ENCODE peak calls at places on chromosomes 12 and 14, in four cellular contexts. C is CD8-positive, alpha-beta T cell; O is hepatocyte; D is left ventricle myocardium inferior. X is an unnamed sample.

GRCh38 chr12:92134638-92135274 is 10.9 kb downstream of the BTG1 start:
- DNase-seq in O (no peak), D (no peak), C (no peak), X (peak)

GRCh38 chr12:89040146-89040964 is 311.9 kb downstream of the DUSP6 start:
- DNase-seq in D (no peak), O (no peak), C (peak), X (no peak)

GRCh38 chr12:124024263-124024678 is 51.3 kb downstream of the ZNF664 start:
- DNase-seq in C (no peak), O (no peak), D (no peak), X (no peak)

GRCh38 chr14:102901633-102902032 is 20.8 kb upstream of the AMN start:
- DNase-seq in O (no peak), C (no peak), D (no peak), X (no peak)

GRCh38 chr12:133010657-133011297 is 24.6 kb downstream of the ZNF26 start:
- DNase-seq in D (no peak), O (no peak), C (no peak), X (no peak)

GRCh38 chr12:130331146-130331545 is 6.5 kb upstream of the PIWIL1 start:
- DNase-seq in C (no peak), D (no peak), O (no peak), X (no peak)

GRCh38 chr12:3216726-3217682 is 139.8 kb downstream of the TSPAN9 start:
- DNase-seq in O (no peak), C (no peak), D (no peak), X (peak)

GRCh38 chr12:102347761-102348160 is 132.6 kb downstream of the IGF1 start:
- DNase-seq in D (no peak), O (no peak), C (no peak), X (no peak)

GRCh38 chr12:851913-852312 is 97.6 kb downstream of the RAD52 start:
- DNase-seq in D (no peak), C (no peak), O (peak), X (peak)

GRCh38 chr14:103806805-103807204 is 40.6 kb downstream of the PPP1R13B start:
- DNase-seq in C (no peak), O (no peak), D (no peak), X (no peak)

GRCh38 chr14:71396050-71396677 is 488.9 kb downstream of the PCNX1 start:
- DNase-seq in D (no peak), C (no peak), O (no peak), X (no peak)

GRCh38 chr12:96170328-96170727 is 23.8 kb upstream of the ELK3 start:
- DNase-seq in O (no peak), C (no peak), D (no peak), X (no peak)

GRCh38 chr12:110687770-110688169 is 1.1 kb downstream of the HVCN1 start:
- DNase-seq in D (no peak), O (no peak), C (no peak), X (no peak)

GRCh38 chr12:7907009-7907408 is 29.0 kb downstream of the SLC2A3 start:
- DNase-seq in D (no peak), O (peak), C (no peak), X (peak)

GRCh38 chr12:120101617-120102016 is 14.9 kb downstream of the RAB35 start:
- DNase-seq in O (no peak), D (no peak), C (no peak), X (no peak)

GRCh38 chr12:110613771-110614684 is at the start of gene TCTN1:
- DNase-seq in C (peak), O (peak), D (peak), X (peak)

GRCh38 chr12:47892819-47893218 is 12.0 kb downstream of the VDR start:
- DNase-seq in D (no peak), C (no peak), O (no peak), X (no peak)

GRCh38 chr12:131386167-131386521 is 324.7 kb upstream of the SFSWAP start:
- DNase-seq in D (no peak), O (no peak), C (no peak), X (no peak)

GRCh38 chr14:71720978-71721624 is 211.1 kb upstream of the RGS6 start:
- DNase-seq in D (no peak), O (peak), C (no peak), X (peak)

GRCh38 chr14:105059035-105059916 is 6.0 kb downstream of the GPR132 start:
- DNase-seq in O (no peak), D (peak), C (no peak), X (no peak)

GRCh38 chr14:24437020-24437735 is 5.4 kb downstream of the SDR39U1 start:
- DNase-seq in D (no peak), O (no peak), C (no peak), X (no peak)

GRCh38 chr14:103879570-103880333 is 32.4 kb upstream of the PPP1R13B start:
- DNase-seq in D (peak), C (peak), O (peak), X (peak)

GRCh38 chr14:76844223-76844622 is 18.0 kb downstream of the LRRC74A start:
- DNase-seq in O (no peak), D (peak), C (peak), X (peak)

GRCh38 chr12:94873368-94874085 is 130.0 kb downstream of the NDUFA12 start:
- DNase-seq in O (peak), D (peak), C (no peak), X (no peak)

GRCh38 chr12:94874986-94875312 is 128.5 kb downstream of the NDUFA12 start:
- DNase-seq in O (no peak), C (no peak), D (no peak), X (no peak)

GRCh38 chr12:94872671-94873367 is 130.7 kb downstream of the NDUFA12 start:
- DNase-seq in C (no peak), O (peak), D (no peak), X (no peak)

GRCh38 chr12:94875525-94875924 is 128.0 kb downstream of the NDUFA12 start:
- DNase-seq in D (no peak), C (no peak), O (peak), X (peak)

DNA sequence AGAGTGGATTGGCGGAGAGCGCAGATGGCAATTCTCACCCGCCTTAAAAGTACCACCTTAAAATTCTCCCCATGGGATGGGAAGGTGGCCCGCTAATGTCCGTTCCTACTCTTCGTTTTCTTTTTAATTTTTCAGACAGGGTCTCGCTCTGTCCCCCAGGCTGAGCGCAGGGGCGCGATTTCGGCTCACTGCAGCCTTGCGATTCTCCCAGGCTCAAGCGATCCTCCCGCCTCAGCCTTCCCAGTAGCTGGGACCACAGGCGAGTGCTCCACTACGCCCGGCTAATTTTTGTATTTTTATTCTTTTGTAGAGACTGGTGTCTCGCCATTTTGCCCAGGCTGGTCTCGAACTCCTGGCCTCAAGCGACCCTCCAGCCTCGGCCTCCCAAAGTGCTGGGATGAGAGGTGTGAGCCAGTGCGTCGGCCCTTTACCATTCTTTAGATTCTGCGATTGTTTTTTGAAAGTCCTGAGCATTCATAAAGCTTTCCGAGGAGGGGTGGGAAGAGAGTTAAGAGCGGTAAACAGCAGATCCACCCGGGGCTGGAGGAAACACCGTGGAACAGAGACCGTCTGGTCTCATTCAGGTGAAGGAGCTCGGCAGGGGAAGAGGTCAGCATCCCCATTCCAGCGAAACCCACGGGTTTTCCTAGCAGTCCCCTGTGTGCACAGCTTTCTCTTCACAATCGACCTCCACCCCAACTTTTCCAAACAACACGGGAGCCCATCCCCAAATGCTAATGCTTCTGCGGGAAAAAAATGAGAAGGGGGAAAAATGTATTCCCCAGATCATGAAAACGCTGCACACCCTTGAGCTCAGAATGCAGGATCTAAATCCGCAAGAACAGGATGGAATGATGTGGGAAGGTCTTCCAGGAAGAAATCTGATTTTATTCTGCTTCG is 129.2 kb downstream of the NDUFA12 start:
- DNase-seq in O (no peak), C (no peak), D (no peak), X (no peak)
- TF ChIP-seq CTCF in O (no peak), C (no peak), D (no peak), X (no peak)

DNA sequence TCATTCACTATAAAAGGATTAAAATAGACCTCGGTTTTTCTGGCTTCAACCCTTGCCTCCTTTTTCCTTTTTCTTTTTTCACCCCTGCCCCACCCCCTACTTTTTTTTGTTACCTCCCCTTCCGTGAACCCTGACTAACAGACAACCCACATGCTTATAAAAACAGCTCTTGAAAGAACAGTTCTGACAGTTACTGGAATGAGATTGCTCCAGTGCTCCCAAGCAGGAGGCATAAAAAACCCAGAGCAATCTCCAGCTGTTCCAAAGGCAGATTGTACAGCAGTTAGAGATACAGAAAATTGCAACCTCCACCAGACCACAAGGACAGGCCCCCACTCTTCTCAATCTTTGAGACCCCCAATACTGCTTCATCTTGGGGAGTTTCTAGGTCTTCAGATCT is 29.9 kb upstream of the TMEM260 start:
- DNase-seq in D (no peak), O (no peak), C (no peak), X (no peak)
- TF ChIP-seq CTCF in D (no peak), O (no peak), C (no peak), X (no peak)

GRCh38 chr12:15856097-15856982 is 25.8 kb upstream of the STRAP start:
- DNase-seq in D (no peak), C (no peak), O (peak), X (peak)

GRCh38 chr12:15855646-15856045 is 26.5 kb upstream of the STRAP start:
- DNase-seq in D (no peak), C (no peak), O (no peak), X (peak)

GRCh38 chr12:15861404-15861803 is 20.8 kb upstream of the STRAP start:
- DNase-seq in O (no peak), C (no peak), D (no peak), X (no peak)

GRCh38 chr12:15859136-15859535 is 23.1 kb upstream of the STRAP start:
- DNase-seq in D (no peak), C (no peak), O (no peak), X (no peak)

GRCh38 chr12:15858348-15858747 is 23.8 kb upstream of the STRAP start:
- DNase-seq in O (no peak), C (no peak), D (no peak), X (no peak)
- TF ChIP-seq CTCF in O (no peak), C (no peak), D (no peak), X (no peak)

DNA sequence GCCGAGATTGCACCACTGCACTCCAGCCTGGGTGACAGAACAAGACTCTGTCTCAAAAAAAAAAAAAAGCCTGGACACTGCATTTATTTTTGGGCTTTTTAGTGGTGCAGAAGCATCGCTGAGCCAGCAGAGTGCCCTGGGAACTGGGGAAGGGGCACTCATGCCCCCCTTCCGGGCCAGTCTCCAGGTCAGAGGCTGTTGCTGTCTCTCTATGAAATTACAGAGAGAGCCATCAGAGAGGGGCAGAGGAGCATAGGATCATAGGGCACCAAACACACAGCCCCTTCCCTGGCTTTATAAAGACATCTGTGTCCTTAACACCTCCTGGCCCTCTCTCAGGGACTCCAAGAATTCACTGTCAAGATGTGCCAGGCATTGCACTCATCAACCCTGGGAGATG is 195.8 kb downstream of the CALM1 start:
- DNase-seq in C (no peak), D (no peak), O (no peak), X (no peak)
- TF ChIP-seq CTCF in C (no peak), D (no peak), O (no peak), X (no peak)

GRCh38 chr14:25757364-25757763 is 707.4 kb upstream of the STXBP6 start:
- DNase-seq in C (no peak), O (no peak), D (no peak), X (no peak)
- TF ChIP-seq CTCF in C (no peak), O (no peak), D (no peak), X (no peak)

DNA sequence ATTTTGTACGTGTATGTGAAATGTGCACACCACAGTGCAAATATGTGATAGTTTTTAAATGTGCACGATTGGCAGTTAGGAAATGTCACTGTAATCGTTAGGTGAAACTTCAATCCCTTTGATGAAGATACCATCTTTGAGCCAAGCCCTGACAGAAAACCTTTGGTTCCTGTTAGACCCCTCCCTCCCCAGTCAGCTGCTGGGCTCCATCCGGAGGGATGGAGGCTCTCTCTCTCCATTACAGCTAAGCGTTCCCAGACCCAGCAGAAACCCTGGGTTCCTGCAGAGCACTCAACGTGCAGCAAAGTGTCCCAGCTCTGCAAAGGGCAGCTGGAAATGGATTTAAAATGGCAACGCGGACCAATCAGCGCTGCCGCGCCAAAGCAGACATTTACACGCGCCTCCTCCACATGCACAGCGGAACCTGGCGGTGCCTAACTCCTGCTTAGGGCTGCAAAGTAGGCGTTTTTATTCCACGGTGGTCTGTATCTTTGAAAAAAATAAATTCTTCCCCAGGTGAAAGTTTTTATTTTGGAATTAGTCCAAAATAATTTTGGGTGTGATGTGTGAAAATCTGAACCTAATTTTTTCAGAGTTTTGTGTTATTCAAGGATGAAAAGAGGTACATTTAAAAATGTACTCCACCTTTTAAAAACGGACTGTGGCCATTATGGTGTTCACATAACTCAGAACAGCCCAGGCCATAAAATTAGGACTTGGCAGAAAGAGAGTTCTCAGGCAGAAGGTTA is 1.4 kb upstream of the HMGA2 start:
- DNase-seq in O (peak), D (no peak), C (no peak), X (peak)
- TF ChIP-seq CTCF in O (no peak), D (no peak), C (no peak), X (no peak)